ENCODE peak calls at places on chromosomes 7 and 10, in ten cellular contexts. F is spleen; N is M059J; S is SHP77; J is activated T-cell treated with anti-CD3 and anti-CD28 coated beads, Interleukin-2, amount 50 U/mL, for 72 hours; Q is fibroblast of lung; D is stimulated activated naive CD8-positive, alpha-beta T cell treated with anti-CD3 and anti-CD28 coated beads, Interleukin-15, Interleukin-2, amounts not matched to agents 100 U/mL and 50 U/mL, for 24 hours; U is amniotic stem cell; M is NCI-H2029; E is NCI-H2081. R is an unnamed sample.

GRCh38 chr7:101814081-101814995 is 3.1 kb upstream of the CUX1 start:
- DNase-seq in F (peak), N (peak), S (no peak), J (peak), Q (peak), D (peak), U (peak), M (no peak), E (peak), R (peak)

GRCh38 chr7:150977382-150978135 is 562 bp downstream of the KCNH2 start:
- DNase-seq in F (no peak), N (no peak), S (no peak), J (no peak), Q (no peak), D (no peak), U (no peak), M (peak), E (peak), R (no peak)

GRCh38 chr7:34675749-34676374 is 17.8 kb downstream of the NPSR1 start:
- DNase-seq in F (no peak), N (peak), S (peak), J (peak), Q (peak), D (peak), U (no peak), M (no peak), E (peak), R (no peak)

GRCh38 chr7:53900856-53901528 is 641.2 kb upstream of the VSTM2A start:
- DNase-seq in F (no peak), N (no peak), S (no peak), J (no peak), Q (no peak), D (no peak), U (no peak), M (no peak), E (no peak), R (no peak)

GRCh38 chr10:31147220-31147608 is 115.5 kb upstream of the ZNF438 start:
- DNase-seq in F (no peak), N (peak), S (no peak), J (no peak), Q (peak), D (no peak), U (peak), M (no peak), E (no peak), R (no peak)

GRCh38 chr7:16961650-16962049 is 79.9 kb upstream of the AGR3 start:
- DNase-seq in F (no peak), N (no peak), S (no peak), J (no peak), Q (peak), D (no peak), U (no peak), M (no peak), E (no peak), R (no peak)

GRCh38 chr10:114822771-114823463 is 1.3 kb downstream of the FHIP2A start:
- DNase-seq in F (no peak), N (peak), S (no peak), J (no peak), Q (peak), D (no peak), U (no peak), M (no peak), E (no peak), R (no peak)

GRCh38 chr7:89623018-89623672 is 531.1 kb upstream of the STEAP1 start:
- DNase-seq in F (no peak), N (peak), S (peak), J (peak), Q (peak), D (no peak), U (peak), M (peak), E (peak), R (no peak)